ENCODE peak calls at places on chromosomes 1 and 21, in eight cellular contexts. V is neural progenitor cell, B is NCI-H774, K is fibroblast of mammary gland, X is NCI-H2107, L is NCI-H1092 treated with DMSO at 0.1 percent for 48 hours, G is HCEC 1CT, T is GM12891. W is an unnamed sample.

GRCh38 chr1:94755675-94756074 is 64.5 kb upstream of the SLC44A3 start:
- DNase-seq in V (no peak), B (no peak), K (peak), X (no peak), L (no peak), G (peak), T (no peak), W (no peak)

GRCh38 chr1:64898107-64898861 is 68.1 kb downstream of the JAK1 start:
- DNase-seq in V (no peak), B (peak), K (peak), X (no peak), L (no peak), G (peak), T (no peak), W (no peak)

GRCh38 chr1:2270260-2271100 is 42.4 kb downstream of the SKI start:
- DNase-seq in V (peak), B (no peak), K (peak), X (no peak), L (no peak), G (no peak), T (no peak), W (no peak)

GRCh38 chr1:163834778-163835177 is 513.0 kb downstream of the NUF2 start:
- DNase-seq in V (no peak), B (no peak), K (no peak), X (no peak), L (no peak), G (peak), T (no peak), W (no peak)

GRCh38 chr21:15051652-15052554 is 12.9 kb downstream of the NRIP1 start:
- DNase-seq in V (no peak), B (peak), K (peak), X (no peak), L (no peak), G (peak), T (no peak), W (no peak)

GRCh38 chr1:93904228-93904627 is 5.0 kb downstream of the GCLM start:
- DNase-seq in V (no peak), B (no peak), K (no peak), X (no peak), L (no peak), G (peak), T (no peak), W (no peak)

GRCh38 chr1:246791303-246791918 is 67.2 kb downstream of the SCCPDH start:
- DNase-seq in V (no peak), B (no peak), K (no peak), X (no peak), L (no peak), G (no peak), T (no peak), W (no peak)

GRCh38 chr21:32520885-32521735 is 64.2 kb downstream of the TCP10L start:
- DNase-seq in V (no peak), B (peak), K (peak), X (no peak), L (peak), G (peak), T (no peak), W (no peak)

GRCh38 chr1:14817223-14818170 is 219.0 kb downstream of the KAZN start:
- DNase-seq in V (no peak), B (no peak), K (no peak), X (no peak), L (no peak), G (no peak), T (no peak), W (no peak)

GRCh38 chr1:219031821-219032220 is 141.9 kb upstream of the LYPLAL1 start:
- DNase-seq in V (no peak), B (no peak), K (peak), X (no peak), L (no peak), G (no peak), T (no peak), W (no peak)